ENCODE peak calls at places on chromosome 6, in four cellular contexts. One of them, this sample, is unnamed.
A peak's percentile ranks its signal among the peaks of the same experiment; 100 is the strongest.

GRCh38 chr6:135358251-135358821 is 139.2 kb downstream of the AHI1 start:
- DNase-seq in A549: peak; percentile 5
- DNase-seq in HepG2: no peak
- DNase-seq in K562: peak; percentile 16
- DNase-seq in this sample: no peak

GRCh38 chr6:105301756-105302616 is 100.9 kb downstream of the PREP start:
- DNase-seq in A549: no peak
- DNase-seq in HepG2: no peak
- DNase-seq in K562: no peak
- DNase-seq in this sample: no peak

GRCh38 chr6:169847141-169847674 is 95.8 kb downstream of the ERMARD start:
- DNase-seq in A549: no peak
- DNase-seq in HepG2: no peak
- DNase-seq in K562: no peak
- DNase-seq in this sample: no peak

GRCh38 chr6:21955196-21955595 is 341.6 kb downstream of the PRL start:
- DNase-seq in A549: no peak
- DNase-seq in HepG2: no peak
- DNase-seq in K562: no peak
- DNase-seq in this sample: no peak

GRCh38 chr6:41581381-41581991 is 35.3 kb downstream of the FOXP4 start:
- DNase-seq in A549: peak; percentile 82
- DNase-seq in HepG2: no peak
- DNase-seq in K562: no peak
- DNase-seq in this sample: no peak

GRCh38 chr6:12602951-12603710 is 113.4 kb upstream of the PHACTR1 start:
- DNase-seq in A549: peak; percentile 19
- DNase-seq in HepG2: peak; percentile 43
- DNase-seq in K562: peak; percentile 22
- DNase-seq in this sample: peak; percentile 54

GRCh38 chr6:117227245-117227962 is 38.0 kb upstream of the VGLL2 start:
- DNase-seq in A549: no peak
- DNase-seq in HepG2: no peak
- DNase-seq in K562: no peak
- DNase-seq in this sample: no peak

GRCh38 chr6:107732461-107732860 is 91.7 kb downstream of the SCML4 start:
- DNase-seq in A549: no peak
- DNase-seq in HepG2: no peak
- DNase-seq in K562: no peak
- DNase-seq in this sample: no peak

GRCh38 chr6:2129076-2129695 is 116.2 kb downstream of the GMDS start:
- DNase-seq in A549: no peak
- DNase-seq in HepG2: no peak
- DNase-seq in K562: no peak
- DNase-seq in this sample: no peak

GRCh38 chr6:154928325-154928922 is 66.7 kb upstream of the TIAM2 start:
- DNase-seq in A549: peak; percentile 36
- DNase-seq in HepG2: peak; percentile 73
- DNase-seq in K562: peak; percentile 80
- DNase-seq in this sample: peak; percentile 72

GRCh38 chr6:81759782-81760181 is 7.3 kb upstream of the TENT5A start:
- DNase-seq in A549: no peak
- DNase-seq in HepG2: no peak
- DNase-seq in K562: no peak
- DNase-seq in this sample: peak; percentile 38

GRCh38 chr6:140504776-140505175 is 1130.3 kb upstream of the CITED2 start:
- DNase-seq in A549: no peak
- DNase-seq in HepG2: no peak
- DNase-seq in K562: no peak
- DNase-seq in this sample: no peak

GRCh38 chr6:110958332-110959192 is at the start of gene GTF3C6:
- DNase-seq in A549: no peak
- DNase-seq in HepG2: peak; percentile 82
- DNase-seq in K562: peak; percentile 94
- DNase-seq in this sample: peak; percentile 97
- TF ChIP-seq CTCF in A549: no peak
- TF ChIP-seq CTCF in HepG2: peak; percentile 5
- TF ChIP-seq CTCF in K562: no peak
- TF ChIP-seq CTCF in this sample: no peak

GRCh38 chr6:28920281-28920680 is 3.5 kb downstream of the TRIM27 start:
- DNase-seq in A549: no peak
- DNase-seq in HepG2: no peak
- DNase-seq in K562: no peak
- DNase-seq in this sample: no peak

GRCh38 chr6:28922841-28923317 is 906 bp downstream of the TRIM27 start:
- DNase-seq in A549: no peak
- DNase-seq in HepG2: no peak
- DNase-seq in K562: peak; percentile 56
- DNase-seq in this sample: peak; percentile 80

GRCh38 chr6:28927856-28928255 is 4.1 kb upstream of the TRIM27 start:
- DNase-seq in A549: no peak
- DNase-seq in HepG2: no peak
- DNase-seq in K562: peak; percentile 47
- DNase-seq in this sample: no peak

GRCh38 chr6:28923318-28924102 is at the start of gene TRIM27:
- DNase-seq in A549: peak; percentile 75
- DNase-seq in HepG2: peak; percentile 88
- DNase-seq in K562: peak; percentile 97
- DNase-seq in this sample: peak; percentile 96

DNA sequence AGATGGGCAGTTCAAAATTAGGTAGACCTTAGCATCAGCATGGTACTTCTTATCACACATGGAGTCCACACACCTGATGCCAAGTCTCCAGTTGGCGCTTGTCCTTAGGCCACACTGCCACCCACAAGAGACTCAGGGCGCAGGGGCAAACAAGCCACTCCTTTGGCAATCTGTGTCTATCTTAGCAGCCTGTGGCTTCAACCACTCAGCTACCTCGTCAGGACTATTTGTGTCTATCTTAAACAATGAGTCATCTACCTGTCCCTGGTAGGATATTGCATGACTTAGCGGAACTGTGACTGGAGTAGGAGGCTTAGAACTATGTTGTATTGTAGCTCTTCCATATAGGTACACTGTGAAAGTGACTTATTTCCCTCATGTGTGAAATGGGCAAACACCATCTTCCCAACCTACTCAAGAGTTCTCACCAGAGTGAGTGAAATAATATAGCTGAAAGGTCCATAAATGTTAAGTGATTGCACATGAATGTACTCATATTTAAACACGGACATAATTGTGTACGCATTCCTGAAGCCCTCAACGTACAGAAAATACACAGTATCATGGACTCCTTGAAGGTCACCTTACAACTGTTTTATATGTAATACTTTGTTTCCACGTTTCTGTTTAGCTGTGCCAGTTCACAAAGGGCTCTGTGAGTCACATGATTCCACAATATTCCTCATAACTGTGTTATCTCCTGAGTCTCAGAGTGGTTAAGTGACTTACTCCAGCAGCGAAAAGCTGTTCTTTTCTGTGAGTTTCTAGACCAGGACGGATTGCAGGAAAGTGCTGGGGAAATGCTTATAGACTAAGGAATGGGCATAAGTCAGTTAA is 1.6 kb downstream of the TRIM27 start:
- DNase-seq in A549: peak; percentile 62
- DNase-seq in HepG2: peak; percentile 90
- DNase-seq in K562: peak; percentile 85
- DNase-seq in this sample: peak; percentile 65
- TF ChIP-seq POLR2A in A549: no peak
- TF ChIP-seq POLR2A in HepG2: peak; percentile 58
- TF ChIP-seq POLR2A in K562: peak; percentile 69
- TF ChIP-seq POLR2A in this sample: no peak

GRCh38 chr6:76677017-76677416 is 604.6 kb upstream of the IMPG1 start:
- DNase-seq in A549: no peak
- DNase-seq in HepG2: no peak
- DNase-seq in K562: no peak
- DNase-seq in this sample: no peak
- TF ChIP-seq MAX in A549: no peak
- TF ChIP-seq MAX in HepG2: no peak
- TF ChIP-seq MAX in K562: no peak
- TF ChIP-seq MAX in this sample: no peak

DNA sequence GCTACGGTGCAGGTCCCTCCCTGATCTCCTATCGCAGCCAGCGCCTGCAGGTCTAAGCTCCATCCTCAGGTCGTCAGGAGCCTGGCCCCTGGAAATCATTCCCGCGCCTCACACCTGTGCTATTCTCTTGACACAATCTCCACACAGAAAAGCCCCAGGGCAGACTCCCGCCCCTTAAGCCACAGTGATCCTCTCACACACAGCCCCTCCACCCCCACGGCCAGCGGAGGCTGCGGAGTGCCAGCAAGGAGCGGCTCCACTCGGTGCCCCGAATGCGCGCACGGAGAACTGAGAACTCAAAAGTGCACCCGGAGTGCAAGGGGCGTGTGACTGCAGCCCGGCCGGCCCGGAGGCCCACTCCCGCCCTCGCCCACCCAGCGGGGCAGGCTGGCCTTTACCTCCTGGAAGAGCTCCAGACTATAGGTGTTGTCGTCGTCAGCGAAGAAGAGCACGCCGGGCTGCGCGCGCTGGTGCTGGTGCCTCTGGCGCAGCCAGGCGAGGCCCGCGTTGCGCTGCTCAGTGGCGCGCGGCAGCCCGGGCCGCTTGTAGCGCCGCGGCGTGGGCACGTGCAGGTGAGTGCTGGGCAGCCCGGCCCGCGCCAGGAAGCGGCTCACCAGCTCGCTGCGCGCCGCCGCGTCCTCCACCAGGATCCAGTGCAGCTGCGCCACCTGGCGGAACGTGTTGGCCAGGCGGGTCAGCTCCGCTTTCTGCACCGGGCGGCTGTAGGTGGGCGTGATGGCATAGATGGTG is 1.2 kb downstream of the B3GAT2 start:
- DNase-seq in A549: peak; percentile 33
- DNase-seq in HepG2: peak; percentile 64
- DNase-seq in K562: peak; percentile 82
- DNase-seq in this sample: peak; percentile 73
- TF ChIP-seq CTCF in A549: peak; percentile 69
- TF ChIP-seq CTCF in HepG2: peak; percentile 94
- TF ChIP-seq CTCF in K562: peak; percentile 75
- TF ChIP-seq CTCF in this sample: peak; percentile 63

DNA sequence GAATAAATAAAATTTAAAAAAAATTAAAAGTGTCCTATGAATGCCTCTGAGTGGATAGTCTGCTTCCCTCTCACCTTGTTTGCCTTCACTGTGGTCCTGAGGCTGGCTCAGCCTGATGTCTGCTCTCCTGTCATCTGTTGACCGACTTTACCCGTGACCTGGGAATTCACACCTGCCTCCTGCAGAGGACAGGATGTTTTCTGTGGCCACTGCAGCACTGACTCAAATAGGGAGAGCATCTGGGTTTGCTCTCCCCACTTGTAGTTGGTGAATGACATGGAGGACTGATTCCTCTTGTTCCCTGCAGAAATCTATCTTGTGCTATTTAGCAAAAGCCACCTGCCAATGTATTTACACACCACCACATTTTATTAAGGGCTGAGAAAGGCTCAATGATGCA is 52.4 kb upstream of the ERVFRD-1 start:
- DNase-seq in A549: no peak
- DNase-seq in HepG2: peak; percentile 36
- DNase-seq in K562: no peak
- DNase-seq in this sample: no peak
- TF ChIP-seq POLR2A in A549: no peak
- TF ChIP-seq POLR2A in HepG2: no peak
- TF ChIP-seq POLR2A in K562: no peak
- TF ChIP-seq POLR2A in this sample: no peak

GRCh38 chr6:49892280-49892679 is 25.9 kb upstream of the CRISP1 start:
- DNase-seq in A549: no peak
- DNase-seq in HepG2: no peak
- DNase-seq in K562: peak; percentile 49
- DNase-seq in this sample: no peak
- TF ChIP-seq MAX in A549: no peak
- TF ChIP-seq MAX in HepG2: no peak
- TF ChIP-seq MAX in K562: no peak
- TF ChIP-seq MAX in this sample: no peak

GRCh38 chr6:162613310-162613709 is 114.3 kb downstream of the PRKN start:
- DNase-seq in A549: no peak
- DNase-seq in HepG2: no peak
- DNase-seq in K562: no peak
- DNase-seq in this sample: no peak

GRCh38 chr6:162615016-162615717 is 112.4 kb downstream of the PRKN start:
- DNase-seq in A549: no peak
- DNase-seq in HepG2: no peak
- DNase-seq in K562: no peak
- DNase-seq in this sample: peak; percentile 54

GRCh38 chr6:162610351-162610750 is 117.2 kb downstream of the PRKN start:
- DNase-seq in A549: no peak
- DNase-seq in HepG2: no peak
- DNase-seq in K562: no peak
- DNase-seq in this sample: no peak

GRCh38 chr6:162618463-162619002 is 109.0 kb downstream of the PRKN start:
- DNase-seq in A549: no peak
- DNase-seq in HepG2: no peak
- DNase-seq in K562: no peak
- DNase-seq in this sample: no peak

DNA sequence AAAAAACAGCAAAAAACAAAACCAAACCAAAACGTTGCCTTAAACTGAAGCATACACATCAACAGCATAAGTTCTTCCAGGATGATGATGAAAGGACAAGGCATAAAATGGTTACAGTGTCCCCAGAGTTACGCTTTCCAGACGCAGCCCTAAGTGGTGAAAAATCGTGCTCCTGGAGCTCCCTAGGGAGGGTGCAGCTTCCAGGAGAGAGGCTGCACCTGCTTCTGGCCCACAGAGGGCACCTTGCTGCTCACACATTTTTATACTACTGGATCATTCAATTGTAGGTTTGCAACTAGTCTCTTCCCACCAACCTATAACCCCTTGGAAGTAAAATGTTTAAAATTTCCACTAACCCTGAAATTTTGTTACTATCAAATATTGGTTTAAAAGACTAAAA is 115.0 kb downstream of the PRKN start:
- DNase-seq in A549: no peak
- DNase-seq in HepG2: no peak
- DNase-seq in K562: no peak
- DNase-seq in this sample: no peak
- TF ChIP-seq CTCF in A549: no peak
- TF ChIP-seq CTCF in HepG2: no peak
- TF ChIP-seq CTCF in K562: no peak
- TF ChIP-seq CTCF in this sample: no peak

GRCh38 chr6:163962627-163963117 is 548.2 kb downstream of the QKI start:
- DNase-seq in A549: no peak
- DNase-seq in HepG2: no peak
- DNase-seq in K562: no peak
- DNase-seq in this sample: no peak
- TF ChIP-seq POLR2A in A549: no peak
- TF ChIP-seq POLR2A in HepG2: no peak
- TF ChIP-seq POLR2A in K562: no peak
- TF ChIP-seq POLR2A in this sample: no peak

This sample was measured in NB4.